ENCODE peak calls at places on chromosomes 1 and 21, in ten cellular contexts. H, O, Q, T, P, L, I, U, M and R are unnamed samples.

GRCh38 chr1:87279201-87279860 is 49.3 kb upstream of the LMO4 start:
- DNase-seq in Q (no peak), L (no peak), U (no peak), H (no peak), M (no peak), I (no peak), O (no peak), P (peak; percentile 53), T (no peak), R (no peak)

GRCh38 chr1:99705385-99705784 is 59.5 kb downstream of the PALMD start:
- DNase-seq in L (no peak), Q (no peak), I (peak; percentile 50), O (no peak), H (no peak), P (no peak), T (no peak), M (no peak), U (no peak), R (no peak)

GRCh38 chr1:174225499-174226204 is 66.3 kb downstream of the RABGAP1L start:
- DNase-seq in Q (no peak), H (no peak), T (no peak), P (no peak), M (no peak), U (no peak), O (no peak), L (no peak), I (no peak), R (no peak)

GRCh38 chr1:92240034-92240433 is 22.3 kb downstream of the C1orf146 start:
- DNase-seq in I (no peak), Q (no peak), T (no peak), H (no peak), M (no peak), U (no peak), O (no peak), L (no peak), P (no peak), R (no peak)

GRCh38 chr1:245558069-245558468 is 403.3 kb downstream of the KIF26B start:
- DNase-seq in I (no peak), T (no peak), U (no peak), M (no peak), L (no peak), H (no peak), O (no peak), Q (no peak), P (no peak), R (no peak)

GRCh38 chr21:44482581-44483287 is 27.4 kb downstream of the LRRC3 start:
- DNase-seq in P (no peak), O (no peak), H (no peak), I (no peak), Q (no peak), M (no peak), U (no peak), T (no peak), L (no peak), R (no peak)

GRCh38 chr1:184792450-184792969 is 37.9 kb upstream of the EDEM3 start:
- DNase-seq in M (peak; percentile 86), P (peak; percentile 99), I (peak; percentile 90), Q (peak; percentile 50), O (no peak), L (no peak), T (peak; percentile 85), H (no peak), U (peak; percentile 99), R (no peak)

GRCh38 chr1:9629445-9630201 is 21.9 kb upstream of the PIK3CD start:
- DNase-seq in H (no peak), P (no peak), U (no peak), M (peak; percentile 46), T (peak; percentile 50), I (no peak), L (no peak), Q (no peak), O (peak; percentile 70), R (no peak)

GRCh38 chr1:19845166-19845954 is 30.3 kb upstream of the RNF186 start:
- DNase-seq in L (no peak), M (no peak), H (no peak), T (no peak), I (peak; percentile 15), Q (no peak), P (no peak), U (no peak), O (peak; percentile 49), R (no peak)

GRCh38 chr1:8239306-8240023 is 78.4 kb upstream of the SLC45A1 start:
- DNase-seq in H (no peak), Q (no peak), L (no peak), I (no peak), P (no peak), M (no peak), T (peak; percentile 80), U (no peak), O (no peak), R (no peak)

GRCh38 chr1:68615303-68615702 is 118.4 kb upstream of the DEPDC1 start:
- DNase-seq in M (no peak), P (no peak), Q (no peak), T (no peak), I (no peak), U (no peak), L (no peak), H (no peak), O (no peak), R (no peak)

GRCh38 chr1:178010674-178011073 is 40.8 kb upstream of the SEC16B start:
- DNase-seq in O (no peak), L (no peak), P (no peak), Q (no peak), T (no peak), M (no peak), I (no peak), H (no peak), U (no peak), R (no peak)

GRCh38 chr1:155052412-155053400 is 1.6 kb downstream of the ADAM15 start:
- DNase-seq in H (no peak), L (no peak), O (no peak), T (peak; percentile 59), Q (no peak), M (peak; percentile 41), I (peak; percentile 59), P (no peak), U (peak; percentile 42), R (no peak)

GRCh38 chr1:26031196-26031902 is 9.8 kb downstream of the EXTL1 start:
- DNase-seq in U (no peak), O (no peak), L (no peak), P (peak; percentile 37), H (no peak), I (no peak), T (no peak), M (no peak), Q (no peak), R (no peak)

GRCh38 chr1:42979888-42980800 is 21.5 kb upstream of the SLC2A1 start:
- DNase-seq in T (peak; percentile 78), I (no peak), L (no peak), Q (no peak), H (no peak), O (no peak), U (peak; percentile 40), M (no peak), P (no peak), R (no peak)

DNA sequence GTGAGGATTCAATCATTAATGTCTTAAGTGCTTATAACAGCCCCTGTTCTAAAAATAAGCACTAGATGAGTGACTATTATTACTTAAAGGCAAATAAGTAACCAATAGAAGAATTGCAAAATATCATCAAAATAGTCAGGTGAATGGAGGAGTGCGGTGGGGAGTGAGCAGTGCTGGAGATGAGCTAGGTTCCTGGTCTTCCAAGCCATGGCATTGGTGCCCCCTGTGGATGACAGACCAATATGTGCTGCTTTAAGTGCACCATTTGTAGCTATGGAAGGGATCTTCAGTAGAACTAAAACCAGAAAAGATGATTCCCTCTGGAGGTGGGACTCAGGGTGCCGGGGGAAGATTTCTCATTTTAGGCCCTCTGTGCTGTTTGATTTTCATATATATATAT is 46.1 kb upstream of the SLC30A1 start:
- DNase-seq in O (no peak), I (no peak), T (no peak), P (peak; percentile 56), L (no peak), Q (no peak), H (no peak), U (peak; percentile 57), M (no peak), R (no peak)
- TF ChIP-seq CTCF in O (no peak), I (no peak), T (no peak), P (peak; percentile 40), L (no peak), Q (no peak), H (no peak), U (peak; percentile 33), M (peak; percentile 6), R (no peak)

GRCh38 chr1:31587720-31588423 is 11.6 kb downstream of the TINAGL1 start:
- DNase-seq in L (no peak), I (peak; percentile 86), U (peak; percentile 52), O (peak; percentile 74), P (peak; percentile 48), H (no peak), M (peak; percentile 52), T (peak; percentile 87), Q (peak; percentile 32), R (peak; percentile 50)
- TF ChIP-seq CTCF in L (peak; percentile 64), I (peak; percentile 92), U (peak; percentile 91), O (peak; percentile 28), P (peak; percentile 58), H (no peak), M (peak; percentile 43), T (peak; percentile 66), Q (no peak), R (peak; percentile 43)

GRCh38 chr1:210367561-210367960 is 38.9 kb downstream of the HHAT start:
- DNase-seq in T (no peak), O (no peak), M (no peak), I (no peak), U (no peak), P (no peak), Q (no peak), L (no peak), H (no peak), R (no peak)

GRCh38 chr1:210369425-210369824 is 40.7 kb downstream of the HHAT start:
- DNase-seq in T (no peak), Q (no peak), P (no peak), U (no peak), L (no peak), M (no peak), H (no peak), O (no peak), I (no peak), R (no peak)

GRCh38 chr1:210363119-210363518 is 34.4 kb downstream of the HHAT start:
- DNase-seq in P (no peak), O (no peak), Q (no peak), T (peak; percentile 34), U (no peak), I (no peak), L (no peak), H (no peak), M (no peak), R (no peak)

GRCh38 chr1:210364479-210364878 is 35.8 kb downstream of the HHAT start:
- DNase-seq in O (no peak), Q (no peak), M (no peak), L (no peak), P (no peak), H (no peak), U (peak; percentile 73), I (no peak), T (no peak), R (no peak)

GRCh38 chr1:210366767-210367166 is 38.1 kb downstream of the HHAT start:
- DNase-seq in M (no peak), U (no peak), Q (no peak), T (no peak), H (no peak), O (no peak), I (no peak), P (no peak), L (no peak), R (no peak)
- TF ChIP-seq CTCF in M (no peak), U (no peak), Q (no peak), T (no peak), H (no peak), O (no peak), I (no peak), P (no peak), L (no peak), R (no peak)

GRCh38 chr21:39630827-39631226 is 18.1 kb downstream of the B3GALT5 start:
- DNase-seq in I (no peak), T (no peak), Q (no peak), U (no peak), L (no peak), M (no peak), O (no peak), P (no peak), H (no peak), R (no peak)
- TF ChIP-seq CTCF in I (no peak), T (no peak), Q (no peak), U (no peak), L (no peak), M (no peak), O (no peak), P (no peak), H (no peak), R (no peak)